ENCODE peak calls at places on chromosomes 6 and 20, in ten cellular contexts. N is fibroblast of lung, P is hepatocyte, A is adrenal gland, U is GM23338, D is brain microvascular endothelial cell, E is RWPE1, V is colonic mucosa, Q is ascending aorta, O is GM12865. X is an unnamed sample.

GRCh38 chr6:167392631-167393301 is 67.9 kb downstream of the TTLL2 start:
- DNase-seq in N (no peak), P (no peak), A (no peak), U (no peak), D (no peak), E (no peak), V (no peak), Q (no peak), O (no peak), X (no peak)

GRCh38 chr20:31788578-31788977 is 30.6 kb upstream of the MYLK2 start:
- DNase-seq in N (no peak), P (no peak), A (no peak), U (peak; percentile 58), D (no peak), E (no peak), V (no peak), Q (no peak), O (no peak), X (no peak)

GRCh38 chr6:137019476-137020272 is 25.1 kb downstream of the IL20RA start:
- DNase-seq in N (no peak), P (no peak), A (no peak), U (no peak), D (no peak), E (no peak), V (no peak), Q (no peak), O (no peak), X (no peak)

GRCh38 chr20:53279735-53280134 is 307.6 kb downstream of the TSHZ2 start:
- DNase-seq in N (no peak), P (no peak), A (no peak), U (no peak), D (no peak), E (no peak), V (no peak), Q (no peak), O (no peak), X (no peak)

GRCh38 chr6:126773122-126773805 is 345.2 kb upstream of the RSPO3 start:
- DNase-seq in N (peak; percentile 4), P (no peak), A (no peak), U (peak; percentile 45), D (peak; percentile 85), E (no peak), V (no peak), Q (no peak), O (no peak), X (no peak)

GRCh38 chr6:155186052-155186658 is 77.7 kb upstream of the CLDN20 start:
- DNase-seq in N (no peak), P (no peak), A (no peak), U (peak; percentile 41), D (no peak), E (no peak), V (no peak), Q (no peak), O (peak; percentile 61), X (peak; percentile 84)

GRCh38 chr6:157267109-157267611 is 56.2 kb downstream of the TMEM242 start:
- DNase-seq in N (no peak), P (no peak), A (no peak), U (peak; percentile 77), D (no peak), E (no peak), V (no peak), Q (no peak), O (no peak), X (no peak)

GRCh38 chr20:20212675-20213096 is 155.2 kb upstream of the INSM1 start:
- DNase-seq in N (no peak), P (no peak), A (no peak), U (no peak), D (no peak), E (no peak), V (no peak), Q (no peak), O (peak; percentile 30), X (no peak)

GRCh38 chr6:31441368-31442267 is 38.2 kb downstream of the MICA start:
- DNase-seq in N (peak; percentile 50), P (peak; percentile 87), A (peak; percentile 88), U (peak; percentile 96), D (peak; percentile 49), E (peak; percentile 77), V (peak; percentile 90), Q (peak; percentile 92), O (peak; percentile 78), X (peak; percentile 94)

GRCh38 chr6:167699141-167700036 is 127.3 kb upstream of the AFDN start:
- DNase-seq in N (no peak), P (peak; percentile 52), A (peak; percentile 60), U (no peak), D (peak; percentile 16), E (peak; percentile 26), V (peak; percentile 70), Q (peak; percentile 82), O (peak; percentile 34), X (peak; percentile 83)

GRCh38 chr20:4837760-4838159 is 116.1 kb downstream of the PRND start:
- DNase-seq in N (no peak), P (no peak), A (no peak), U (no peak), D (no peak), E (no peak), V (no peak), Q (no peak), O (no peak), X (no peak)

GRCh38 chr20:61875221-61875885 is 190.3 kb downstream of the TAF4 start:
- DNase-seq in N (no peak), P (no peak), A (no peak), U (peak; percentile 41), D (no peak), E (no peak), V (no peak), Q (no peak), O (no peak), X (no peak)

DNA sequence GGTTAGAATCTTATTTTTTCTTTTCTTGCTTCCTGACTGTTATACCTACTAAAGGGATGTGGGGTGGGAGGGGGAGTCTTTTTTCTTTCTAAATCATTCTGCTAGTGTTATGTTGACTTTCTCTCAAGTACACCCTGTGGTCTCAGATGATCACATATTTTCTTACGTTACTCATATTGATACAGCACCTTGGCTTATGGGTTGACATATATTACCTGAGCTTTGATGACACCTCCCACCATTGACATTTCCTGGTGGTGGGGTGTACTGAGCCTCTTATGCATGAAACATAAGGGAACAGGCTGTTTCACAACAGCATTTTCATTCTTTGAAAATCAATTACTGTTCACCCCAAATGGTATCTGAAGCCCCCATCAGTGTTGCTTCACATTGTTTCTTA is 169.8 kb downstream of the MMS22L start:
- DNase-seq in N (no peak), P (no peak), A (no peak), U (no peak), D (no peak), E (no peak), V (no peak), Q (no peak), O (no peak), X (peak; percentile 70)
- TF ChIP-seq CTCF in N (no peak), P (no peak), A (no peak), U (no peak), D (no peak), E (no peak), V (no peak), Q (no peak), O (no peak), X (no peak)

GRCh38 chr20:16437387-16437990 is 135.8 kb downstream of the KIF16B start:
- DNase-seq in N (no peak), P (no peak), A (no peak), U (no peak), D (no peak), E (peak; percentile 73), V (no peak), Q (no peak), O (no peak), X (no peak)

GRCh38 chr20:16438100-16438499 is 135.1 kb downstream of the KIF16B start:
- DNase-seq in N (no peak), P (no peak), A (no peak), U (no peak), D (no peak), E (no peak), V (no peak), Q (no peak), O (peak; percentile 1), X (no peak)

GRCh38 chr20:16434087-16434664 is 139.1 kb downstream of the KIF16B start:
- DNase-seq in N (peak; percentile 43), P (peak; percentile 34), A (peak; percentile 40), U (peak; percentile 86), D (peak; percentile 46), E (peak; percentile 26), V (peak; percentile 59), Q (no peak), O (peak; percentile 74), X (peak; percentile 60)
- TF ChIP-seq CTCF in N (peak; percentile 66), P (peak; percentile 49), A (peak; percentile 11), U (peak; percentile 71), D (peak; percentile 83), E (peak; percentile 72), V (peak; percentile 55), Q (peak; percentile 51), O (peak; percentile 63), X (peak; percentile 61)

GRCh38 chr6:120056085-120056484 is 706.5 kb upstream of the MAN1A1 start:
- DNase-seq in N (no peak), P (no peak), A (no peak), U (peak; percentile 65), D (no peak), E (no peak), V (no peak), Q (no peak), O (peak; percentile 54), X (peak; percentile 7)
- TF ChIP-seq CTCF in N (no peak), P (no peak), A (no peak), U (peak; percentile 87), D (peak; percentile 46), E (peak; percentile 14), V (no peak), Q (no peak), O (peak; percentile 74), X (no peak)

GRCh38 chr20:37421060-37421639 is 75.2 kb downstream of the SRC start:
- DNase-seq in N (no peak), P (no peak), A (no peak), U (no peak), D (no peak), E (no peak), V (no peak), Q (no peak), O (no peak), X (no peak)

GRCh38 chr20:37419774-37420542 is 74.0 kb downstream of the SRC start:
- DNase-seq in N (no peak), P (no peak), A (no peak), U (no peak), D (no peak), E (no peak), V (no peak), Q (no peak), O (no peak), X (no peak)

GRCh38 chr20:37419307-37419706 is 73.4 kb downstream of the SRC start:
- DNase-seq in N (no peak), P (no peak), A (no peak), U (no peak), D (no peak), E (no peak), V (no peak), Q (no peak), O (no peak), X (no peak)

GRCh38 chr20:37421988-37422387 is 76.0 kb downstream of the SRC start:
- DNase-seq in N (no peak), P (peak; percentile 55), A (no peak), U (no peak), D (no peak), E (no peak), V (no peak), Q (no peak), O (no peak), X (no peak)

DNA sequence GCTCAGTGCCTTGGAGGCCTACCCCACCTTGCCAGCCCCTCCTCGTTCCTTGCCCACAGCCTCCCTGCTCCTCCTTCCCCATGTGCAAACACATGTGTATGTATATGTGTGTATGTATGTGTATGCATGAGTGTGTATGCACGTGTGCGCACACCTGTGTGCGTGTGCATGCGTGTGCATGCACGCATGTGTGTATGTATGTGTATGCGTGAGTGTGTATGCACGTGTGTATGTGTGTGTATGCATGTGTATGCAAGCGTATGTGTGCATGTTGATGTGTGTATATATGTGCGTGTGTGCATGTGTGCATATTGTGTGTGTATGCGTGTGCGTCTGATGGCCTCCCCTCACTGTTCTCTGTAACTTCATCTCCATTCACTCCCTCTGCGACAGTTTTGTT is 74.7 kb downstream of the SRC start:
- DNase-seq in N (no peak), P (no peak), A (no peak), U (no peak), D (no peak), E (no peak), V (no peak), Q (no peak), O (no peak), X (no peak)
- TF ChIP-seq CTCF in N (no peak), P (no peak), A (no peak), U (no peak), D (no peak), E (no peak), V (no peak), Q (no peak), O (no peak), X (no peak)

X was measured in activated CD8-positive, alpha-beta T cell treated with anti-CD3 and anti-CD28 coated beads for 36 hours.